ENCODE peak calls at places on chromosomes 13 and 19, in six cellular contexts. G is fibroblast of lung, H is A549, W is mucosa of descending colon, K is AG09319, S is upper lobe of right lung. C is an unnamed sample.

GRCh38 chr13:93290503-93290902 is 63.9 kb downstream of the GPC6 start:
- DNase-seq in G (peak), H (no peak), W (no peak), K (no peak), S (no peak), C (no peak)

GRCh38 chr19:38556521-38557174 is 61.1 kb downstream of the MAP4K1 start:
- DNase-seq in G (no peak), H (peak), W (no peak), K (no peak), S (no peak), C (no peak)

GRCh38 chr19:39224910-39225309 is 19.9 kb downstream of the IFNL3 start:
- DNase-seq in G (no peak), H (peak), W (no peak), K (no peak), S (no peak), C (no peak)

GRCh38 chr13:21529102-21529893 is 70.2 kb upstream of the ZDHHC20 start:
- DNase-seq in G (no peak), H (no peak), W (no peak), K (no peak), S (no peak), C (no peak)

GRCh38 chr13:112062619-112063308 is 4.2 kb upstream of the SOX1 start:
- DNase-seq in G (no peak), H (no peak), W (peak), K (no peak), S (no peak), C (peak)

GRCh38 chr13:87696458-87696857 is 25.3 kb downstream of the SLITRK5 start:
- DNase-seq in G (no peak), H (no peak), W (no peak), K (no peak), S (no peak), C (no peak)

GRCh38 chr19:15263361-15263985 is 31.2 kb upstream of the EPHX3 start:
- DNase-seq in G (no peak), H (no peak), W (no peak), K (no peak), S (no peak), C (no peak)

GRCh38 chr13:34322416-34323074 is 504.6 kb downstream of the RFC3 start:
- DNase-seq in G (no peak), H (no peak), W (no peak), K (no peak), S (no peak), C (no peak)

GRCh38 chr13:113753171-113753570 is 5.9 kb upstream of the TMEM255B start:
- DNase-seq in G (no peak), H (no peak), W (no peak), K (no peak), S (no peak), C (no peak)

GRCh38 chr13:101916758-101917474 is 464.4 kb downstream of the ITGBL1 start:
- DNase-seq in G (no peak), H (no peak), W (no peak), K (no peak), S (no peak), C (peak)

GRCh38 chr19:15576526-15577156 is 38.4 kb upstream of the CYP4F8 start:
- DNase-seq in G (no peak), H (no peak), W (no peak), K (no peak), S (no peak), C (no peak)

GRCh38 chr13:94703271-94703670 is 9.1 kb downstream of the SOX21 start:
- DNase-seq in G (no peak), H (no peak), W (no peak), K (no peak), S (no peak), C (no peak)

GRCh38 chr13:94702181-94703041 is 9.9 kb downstream of the SOX21 start:
- DNase-seq in G (no peak), H (no peak), W (no peak), K (no peak), S (no peak), C (no peak)

GRCh38 chr13:94701313-94702180 is 10.8 kb downstream of the SOX21 start:
- DNase-seq in G (no peak), H (no peak), W (no peak), K (no peak), S (no peak), C (no peak)

GRCh38 chr13:94700051-94700535 is 12.3 kb downstream of the SOX21 start:
- DNase-seq in G (no peak), H (no peak), W (no peak), K (no peak), S (no peak), C (no peak)

GRCh38 chr13:94700536-94700935 is 11.8 kb downstream of the SOX21 start:
- DNase-seq in G (no peak), H (no peak), W (no peak), K (no peak), S (no peak), C (no peak)
- TF ChIP-seq CTCF in G (no peak), H (no peak), W (no peak), K (no peak), S (no peak), C (no peak)

DNA sequence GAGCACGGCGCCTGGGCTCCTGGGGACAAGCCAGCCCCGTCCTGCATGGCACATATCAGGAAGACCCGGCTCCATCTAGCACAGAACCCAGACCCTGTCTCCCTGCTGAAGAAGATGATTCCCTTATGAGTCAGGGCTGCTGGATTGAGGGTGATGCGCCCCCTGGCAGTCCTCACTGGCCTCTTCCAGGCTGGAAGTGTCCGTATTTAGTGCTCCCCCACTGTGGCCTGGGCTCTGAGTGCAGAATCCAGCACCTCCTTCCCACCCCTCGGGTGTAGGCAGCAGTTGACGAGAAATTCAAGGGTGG is 14.9 kb downstream of the COMP start:
- DNase-seq in G (peak), H (no peak), W (no peak), K (no peak), S (no peak), C (no peak)
- TF ChIP-seq CTCF in G (peak), H (peak), W (no peak), K (peak), S (no peak), C (no peak)

GRCh38 chr13:110138009-110138699 is 168.8 kb downstream of the COL4A1 start:
- DNase-seq in G (peak), H (peak), W (peak), K (no peak), S (peak), C (peak)
- TF ChIP-seq CTCF in G (no peak), H (no peak), W (no peak), K (peak), S (no peak), C (no peak)

GRCh38 chr13:39655569-39656324 is at the start of gene COG6:
- DNase-seq in G (peak), H (peak), W (peak), K (peak), S (peak), C (peak)
- TF ChIP-seq CTCF in G (no peak), H (no peak), W (no peak), K (no peak), S (no peak), C (no peak)

DNA sequence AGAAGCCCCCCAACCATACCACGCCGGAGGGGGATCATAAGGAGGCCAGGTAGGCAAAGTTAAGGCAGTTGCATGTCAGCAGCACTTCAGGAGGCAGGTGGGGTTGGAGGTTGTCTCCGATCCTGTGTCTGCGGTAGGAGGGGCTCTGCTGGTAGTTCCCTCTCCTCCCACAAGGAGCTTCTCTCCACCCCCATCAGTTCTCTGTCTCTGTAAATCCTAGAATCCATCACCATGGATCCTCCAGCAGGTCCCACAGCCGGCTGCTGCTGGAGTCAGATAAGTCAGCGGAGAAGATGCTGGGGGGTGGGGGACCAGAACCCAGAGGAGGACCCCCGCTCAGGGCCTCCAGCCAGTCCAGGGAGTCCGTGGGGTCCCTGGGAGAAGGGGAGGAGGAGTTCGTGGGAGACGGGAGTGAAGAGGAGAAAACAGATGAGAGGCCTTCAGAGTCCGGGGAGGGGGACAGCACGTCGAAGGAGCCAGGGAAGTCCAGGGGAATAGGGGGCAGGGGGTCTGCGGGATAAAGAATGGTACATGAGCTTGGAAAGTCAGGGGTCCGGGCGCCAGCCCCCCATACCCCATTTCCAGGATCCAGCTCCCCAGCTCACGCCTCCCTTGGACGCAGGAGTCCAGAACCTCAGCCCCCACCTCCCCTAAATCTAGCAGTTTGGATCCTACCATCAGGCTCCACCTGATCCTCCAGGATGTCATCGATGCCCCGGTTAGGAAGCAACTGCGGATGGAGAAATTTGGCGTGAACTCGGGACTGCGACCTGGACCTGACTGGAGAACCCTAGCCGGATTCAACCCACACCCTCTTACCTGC is 6.3 kb downstream of the MAMSTR start:
- DNase-seq in G (peak), H (peak), W (peak), K (no peak), S (no peak), C (peak)
- TF ChIP-seq CTCF in G (peak), H (no peak), W (no peak), K (peak), S (no peak), C (no peak)

DNA sequence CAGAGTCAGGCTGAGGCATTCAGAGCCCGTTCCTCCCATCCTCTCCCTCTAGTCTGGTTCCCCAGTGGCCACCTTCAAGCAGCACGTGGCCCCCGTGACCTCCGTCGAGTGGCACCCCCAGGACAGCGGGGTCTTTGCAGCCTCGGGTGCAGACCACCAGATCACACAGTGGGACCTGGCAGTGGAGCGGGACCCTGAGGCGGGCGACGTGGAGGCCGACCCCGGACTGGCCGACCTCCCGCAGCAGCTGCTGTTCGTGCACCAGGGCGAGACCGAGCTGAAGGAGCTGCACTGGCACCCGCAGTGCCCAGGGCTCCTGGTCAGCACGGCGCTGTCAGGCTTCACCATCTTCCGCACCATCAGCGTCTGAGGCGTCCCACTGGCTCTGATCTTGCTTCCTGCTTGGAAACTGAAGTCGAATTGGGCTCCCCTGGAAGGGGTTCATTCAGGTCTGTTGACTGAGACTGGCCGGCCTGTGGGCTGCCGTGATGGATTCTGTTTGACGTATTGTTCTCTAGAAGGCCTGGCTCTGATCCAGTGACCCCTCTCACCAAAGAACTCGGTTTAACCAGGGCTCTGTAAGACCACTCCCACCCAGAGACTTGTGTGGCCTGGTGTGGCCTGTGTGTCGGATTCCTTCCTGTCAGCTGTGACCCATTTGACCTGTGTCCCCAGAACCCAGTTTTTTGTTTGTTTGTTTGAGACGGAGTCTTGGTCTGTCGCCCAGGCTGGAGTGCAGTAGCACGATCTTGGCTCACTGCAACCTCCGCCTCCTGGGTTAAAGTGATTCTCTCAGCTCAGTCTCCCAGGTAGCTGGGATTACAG is 2.5 kb upstream of the KCNJ14 start:
- DNase-seq in G (no peak), H (no peak), W (no peak), K (no peak), S (no peak), C (no peak)
- TF ChIP-seq CTCF in G (no peak), H (no peak), W (no peak), K (no peak), S (no peak), C (no peak)

GRCh38 chr19:2307518-2308012 is 389 bp downstream of the LINGO3 start:
- DNase-seq in G (no peak), H (no peak), W (no peak), K (no peak), S (no peak), C (no peak)

GRCh38 chr19:2311093-2311492 is 3.1 kb upstream of the LINGO3 start:
- DNase-seq in G (no peak), H (no peak), W (no peak), K (no peak), S (no peak), C (no peak)

GRCh38 chr19:2306971-2307370 is 983 bp downstream of the LINGO3 start:
- DNase-seq in G (no peak), H (no peak), W (no peak), K (no peak), S (no peak), C (no peak)

GRCh38 chr19:2308114-2308556 is at the start of gene LINGO3:
- DNase-seq in G (no peak), H (no peak), W (no peak), K (no peak), S (no peak), C (no peak)

DNA sequence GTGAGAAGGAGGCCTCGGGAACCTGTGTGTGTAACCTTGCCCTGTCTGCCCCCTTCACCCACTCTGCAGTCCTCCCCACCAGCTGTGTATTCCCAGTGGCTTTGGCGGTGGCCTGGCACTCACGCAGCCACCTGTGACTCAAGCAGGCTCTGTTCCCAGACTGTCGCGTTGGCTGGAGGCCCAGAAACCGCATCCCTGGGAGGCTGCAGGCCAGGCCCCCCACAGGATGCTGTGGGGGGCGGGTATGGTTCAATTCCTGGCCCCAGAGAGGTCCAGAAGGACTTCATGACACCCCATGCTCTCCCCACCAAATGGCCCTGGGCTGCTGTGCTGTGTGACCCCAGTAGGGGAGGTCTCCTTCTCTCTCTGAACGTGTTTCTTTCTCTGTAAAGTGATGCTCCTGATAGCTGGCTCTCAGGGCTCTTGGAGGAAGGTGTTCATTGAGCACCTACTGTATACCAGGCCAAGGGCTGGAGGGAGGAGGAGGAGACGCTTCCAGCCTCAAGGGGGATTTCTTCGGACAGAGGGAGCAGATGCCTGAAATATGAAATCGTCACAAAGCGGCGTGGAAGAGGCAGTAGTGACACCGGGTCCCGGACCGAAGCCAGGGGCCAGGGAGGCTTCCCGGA is 1.9 kb upstream of the LINGO3 start:
- DNase-seq in G (peak), H (peak), W (no peak), K (no peak), S (no peak), C (no peak)
- TF ChIP-seq CTCF in G (no peak), H (no peak), W (no peak), K (no peak), S (no peak), C (no peak)

GRCh38 chr19:42217522-42218442 is at the start of gene DEDD2:
- DNase-seq in G (peak), H (peak), W (peak), K (peak), S (peak), C (peak)
- TF ChIP-seq CTCF in G (no peak), H (no peak), W (no peak), K (no peak), S (no peak), C (no peak)

C was measured in endothelial cell.